ENCODE peak calls at places on chromosome 12, in six cellular contexts. C is left cardiac atrium, D is AG10803, N is foreskin fibroblast, X is transverse colon, L is HepG2. W is an unnamed sample.

GRCh38 chr12:12272869-12273268 is 6.0 kb upstream of the LRP6 start:
- DNase-seq in C (no peak), D (peak), N (peak), X (no peak), L (no peak), W (no peak)

GRCh38 chr12:54222609-54223008 is 33.8 kb upstream of the SMUG1 start:
- DNase-seq in C (no peak), D (peak), N (peak), X (no peak), L (no peak), W (no peak)

GRCh38 chr12:80226576-80226975 is 127.2 kb downstream of the OTOGL start:
- DNase-seq in C (no peak), D (peak), N (peak), X (no peak), L (no peak), W (no peak)

GRCh38 chr12:100611031-100611430 is 37.5 kb downstream of the GAS2L3 start:
- DNase-seq in C (no peak), D (peak), N (peak), X (no peak), L (no peak), W (no peak)

GRCh38 chr12:10153271-10154144 is 18.4 kb downstream of the OLR1 start:
- DNase-seq in C (peak), D (peak), N (peak), X (peak), L (peak), W (peak)

GRCh38 chr12:74292351-74293194 is 245.1 kb upstream of the ATXN7L3B start:
- DNase-seq in C (no peak), D (no peak), N (no peak), X (no peak), L (no peak), W (no peak)

GRCh38 chr12:43315961-43316360 is 236.0 kb downstream of the ADAMTS20 start:
- DNase-seq in C (no peak), D (no peak), N (peak), X (no peak), L (no peak), W (no peak)

GRCh38 chr12:87756111-87756510 is 273.1 kb downstream of the C12orf50 start:
- DNase-seq in C (no peak), D (peak), N (peak), X (no peak), L (no peak), W (no peak)

GRCh38 chr12:46391630-46392029 is 19.1 kb upstream of the SLC38A2 start:
- DNase-seq in C (peak), D (peak), N (peak), X (no peak), L (no peak), W (no peak)

GRCh38 chr12:7162691-7163114 is 26.8 kb upstream of the PEX5 start:
- DNase-seq in C (peak), D (no peak), N (peak), X (peak), L (peak), W (no peak)

GRCh38 chr12:107344035-107344808 is 250.9 kb upstream of the CRY1 start:
- DNase-seq in C (no peak), D (peak), N (peak), X (no peak), L (peak), W (no peak)

GRCh38 chr12:91178139-91178561 is 4.5 kb downstream of the DCN start:
- DNase-seq in C (no peak), D (peak), N (peak), X (no peak), L (peak), W (peak)

GRCh38 chr12:14769462-14769836 is 33.8 kb downstream of the WBP11 start:
- DNase-seq in C (peak), D (peak), N (peak), X (peak), L (peak), W (no peak)

GRCh38 chr12:12791756-12792346 is 6.4 kb downstream of the APOLD1 start:
- DNase-seq in C (no peak), D (peak), N (peak), X (no peak), L (no peak), W (no peak)

GRCh38 chr12:124426594-124427550 is 132.0 kb downstream of the RFLNA start:
- DNase-seq in C (no peak), D (no peak), N (no peak), X (no peak), L (no peak), W (no peak)

GRCh38 chr12:55707841-55708694 is at the start of gene ITGA7:
- DNase-seq in C (peak), D (no peak), N (peak), X (peak), L (no peak), W (peak)

GRCh38 chr12:79935624-79936040 is 735 bp upstream of the PPP1R12A start:
- DNase-seq in C (no peak), D (peak), N (no peak), X (peak), L (peak), W (peak)

GRCh38 chr12:52197371-52198231 is 5.8 kb upstream of the KRT80 start:
- DNase-seq in C (no peak), D (peak), N (no peak), X (no peak), L (no peak), W (no peak)

GRCh38 chr12:108820700-108821406 is 36.5 kb downstream of the SSH1 start:
- DNase-seq in C (no peak), D (no peak), N (no peak), X (no peak), L (no peak), W (no peak)

GRCh38 chr12:124663206-124663605 is 95.8 kb upstream of the NCOR2 start:
- DNase-seq in C (no peak), D (peak), N (peak), X (no peak), L (peak), W (peak)

W was measured in midbrain.